ENCODE peak calls at places on chromosomes 16 and 17, in seven cellular contexts. X, Z, N, V, J, Q and D are unnamed samples.

GRCh38 chr17:19671433-19671832 is 22.9 kb downstream of the ALDH3A2 start:
- DNase-seq in X (no peak), Z (no peak), N (no peak), V (no peak), J (no peak), Q (no peak), D (peak; percentile 15)

GRCh38 chr17:55303701-55304145 is 39.0 kb downstream of the HLF start:
- DNase-seq in X (no peak), Z (no peak), N (no peak), V (no peak), J (no peak), Q (no peak), D (no peak)

GRCh38 chr16:76386784-76387183 is 109.6 kb downstream of the CNTNAP4 start:
- DNase-seq in X (no peak), Z (no peak), N (no peak), V (no peak), J (no peak), Q (no peak), D (no peak)

GRCh38 chr16:22673463-22673862 is 140.5 kb upstream of the HS3ST2 start:
- DNase-seq in X (no peak), Z (no peak), N (no peak), V (no peak), J (no peak), Q (no peak), D (peak; percentile 69)

GRCh38 chr16:72481419-72481818 is 309.5 kb upstream of the PMFBP1 start:
- DNase-seq in X (no peak), Z (no peak), N (no peak), V (no peak), J (no peak), Q (no peak), D (no peak)

GRCh38 chr17:62718420-62718819 is 89.7 kb downstream of the MARCHF10 start:
- DNase-seq in X (no peak), Z (no peak), N (no peak), V (no peak), J (no peak), Q (no peak), D (no peak)

GRCh38 chr17:81183316-81183715 is 17.3 kb upstream of the AATK start:
- DNase-seq in X (no peak), Z (no peak), N (no peak), V (no peak), J (no peak), Q (no peak), D (no peak)

GRCh38 chr16:4879049-4879448 is 31.8 kb downstream of the UBN1 start:
- DNase-seq in X (no peak), Z (peak; percentile 28), N (no peak), V (no peak), J (no peak), Q (no peak), D (no peak)

GRCh38 chr17:50114849-50115357 is 15.1 kb downstream of the SAMD14 start:
- DNase-seq in X (no peak), Z (no peak), N (no peak), V (no peak), J (peak; percentile 49), Q (no peak), D (no peak)

GRCh38 chr17:57773557-57773956 is 28.5 kb upstream of the CCDC182 start:
- DNase-seq in X (no peak), Z (no peak), N (no peak), V (no peak), J (no peak), Q (no peak), D (no peak)

GRCh38 chr17:41769346-41769862 is 17.1 kb downstream of the JUP start:
- DNase-seq in X (no peak), Z (no peak), N (no peak), V (no peak), J (no peak), Q (no peak), D (no peak)

GRCh38 chr16:12868169-12868568 is 33.2 kb upstream of the SHISA9 start:
- DNase-seq in X (no peak), Z (no peak), N (no peak), V (no peak), J (no peak), Q (no peak), D (no peak)

GRCh38 chr16:55039931-55040330 is 109.3 kb downstream of the IRX5 start:
- DNase-seq in X (no peak), Z (no peak), N (peak; percentile 31), V (no peak), J (no peak), Q (no peak), D (peak; percentile 60)

GRCh38 chr16:58329147-58329546 is 34.3 kb upstream of the PRSS54 start:
- DNase-seq in X (no peak), Z (peak; percentile 24), N (no peak), V (no peak), J (no peak), Q (no peak), D (no peak)

GRCh38 chr16:50841081-50841886 is 99.4 kb downstream of the CYLD start:
- DNase-seq in X (no peak), Z (no peak), N (no peak), V (no peak), J (no peak), Q (no peak), D (peak; percentile 80)

DNA sequence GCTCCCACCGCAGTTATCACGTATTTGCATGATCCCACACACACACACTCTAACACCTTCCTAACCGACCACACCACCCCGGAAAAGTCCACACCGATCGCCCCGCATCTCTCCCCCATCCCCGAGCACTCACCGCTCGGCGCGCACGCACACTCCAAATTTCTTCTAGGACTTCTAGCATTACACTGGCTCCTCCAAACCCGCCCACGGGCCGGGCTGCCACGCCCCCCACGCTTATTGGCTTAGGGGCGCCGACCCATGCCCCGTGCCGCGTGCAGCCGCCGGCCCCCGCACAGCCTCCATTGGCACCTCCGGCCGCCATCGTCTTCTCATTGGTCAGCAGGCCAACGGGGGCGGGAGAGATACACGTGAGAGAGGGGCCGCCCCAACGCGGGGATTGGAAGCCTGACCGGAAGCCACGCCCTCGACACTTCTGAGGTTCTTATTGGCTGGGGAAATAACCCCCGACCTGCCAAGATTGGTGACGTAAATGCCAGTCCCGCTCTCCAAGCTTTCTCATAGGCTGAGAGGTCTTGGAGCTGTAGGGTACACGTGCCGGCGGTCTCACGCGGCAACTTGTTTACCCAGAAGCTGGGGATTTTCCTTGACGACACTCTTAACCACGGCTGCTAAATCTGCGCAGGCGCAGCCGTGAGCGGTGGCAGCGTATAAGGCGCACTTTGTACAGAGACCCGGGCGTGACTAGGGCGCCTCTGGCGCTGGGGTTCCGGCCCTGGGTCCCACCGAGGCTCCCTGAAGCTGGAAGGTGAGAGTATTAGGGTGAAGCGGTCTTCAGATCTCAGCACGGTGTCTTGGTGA is 4.2 kb upstream of the PER1 start:
- DNase-seq in X (peak; percentile 99), Z (peak; percentile 100), N (peak; percentile 100), V (peak; percentile 100), J (peak; percentile 100), Q (peak; percentile 100), D (peak; percentile 100)
- TF ChIP-seq CTCF in X (no peak), Z (no peak), N (no peak), V (no peak), J (no peak), Q (no peak), D (peak; percentile 8)

DNA sequence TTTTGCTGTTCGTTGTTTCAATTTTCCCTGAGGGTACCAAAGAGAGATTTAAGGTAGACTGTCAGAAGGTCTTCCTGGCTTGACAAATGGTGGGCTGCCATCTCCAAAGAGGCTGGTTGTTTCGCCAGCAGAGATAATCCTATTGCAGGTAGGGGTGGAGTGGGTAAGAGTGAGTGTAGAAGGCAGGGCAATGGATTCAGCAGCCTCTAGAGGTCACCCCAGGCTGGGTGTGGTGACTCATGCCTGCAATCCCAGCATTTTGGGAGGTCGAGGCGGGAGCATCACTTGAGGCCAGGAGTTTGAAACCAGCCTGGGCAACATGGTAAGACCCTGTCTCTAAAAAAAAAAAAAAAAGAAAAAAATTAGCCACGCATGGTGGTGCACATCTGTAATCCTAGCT is 34.6 kb downstream of the DCAKD start:
- DNase-seq in X (no peak), Z (no peak), N (no peak), V (no peak), J (no peak), Q (no peak), D (no peak)
- TF ChIP-seq CTCF in X (no peak), Z (peak; percentile 15), N (no peak), V (no peak), J (no peak), Q (peak; percentile 52), D (peak; percentile 28)

GRCh38 chr16:89907055-89907814 is 11.4 kb upstream of the MC1R start:
- DNase-seq in X (no peak), Z (no peak), N (no peak), V (no peak), J (no peak), Q (no peak), D (no peak)

GRCh38 chr16:89909777-89910716 is 8.6 kb upstream of the MC1R start:
- DNase-seq in X (peak; percentile 41), Z (peak; percentile 60), N (peak; percentile 93), V (peak; percentile 84), J (peak; percentile 79), Q (no peak), D (peak; percentile 92)

GRCh38 chr16:89910717-89911354 is 7.8 kb upstream of the MC1R start:
- DNase-seq in X (no peak), Z (no peak), N (no peak), V (no peak), J (no peak), Q (no peak), D (no peak)

GRCh38 chr16:89906141-89907025 is 12.3 kb upstream of the MC1R start:
- DNase-seq in X (no peak), Z (no peak), N (no peak), V (no peak), J (no peak), Q (no peak), D (no peak)

GRCh38 chr16:89908236-89908635 is 10.4 kb upstream of the MC1R start:
- DNase-seq in X (no peak), Z (no peak), N (no peak), V (no peak), J (no peak), Q (no peak), D (no peak)
- TF ChIP-seq CTCF in X (no peak), Z (no peak), N (no peak), V (no peak), J (no peak), Q (no peak), D (no peak)

GRCh38 chr17:73561066-73561465 is 83.2 kb downstream of the SDK2 start:
- DNase-seq in X (no peak), Z (no peak), N (no peak), V (no peak), J (no peak), Q (no peak), D (no peak)

GRCh38 chr17:73562896-73563295 is 81.3 kb downstream of the SDK2 start:
- DNase-seq in X (no peak), Z (no peak), N (no peak), V (no peak), J (no peak), Q (no peak), D (no peak)

GRCh38 chr17:73564856-73565255 is 79.4 kb downstream of the SDK2 start:
- DNase-seq in X (no peak), Z (no peak), N (no peak), V (no peak), J (peak; percentile 17), Q (no peak), D (no peak)

GRCh38 chr17:73559532-73559931 is 84.7 kb downstream of the SDK2 start:
- DNase-seq in X (no peak), Z (no peak), N (no peak), V (no peak), J (no peak), Q (no peak), D (no peak)

DNA sequence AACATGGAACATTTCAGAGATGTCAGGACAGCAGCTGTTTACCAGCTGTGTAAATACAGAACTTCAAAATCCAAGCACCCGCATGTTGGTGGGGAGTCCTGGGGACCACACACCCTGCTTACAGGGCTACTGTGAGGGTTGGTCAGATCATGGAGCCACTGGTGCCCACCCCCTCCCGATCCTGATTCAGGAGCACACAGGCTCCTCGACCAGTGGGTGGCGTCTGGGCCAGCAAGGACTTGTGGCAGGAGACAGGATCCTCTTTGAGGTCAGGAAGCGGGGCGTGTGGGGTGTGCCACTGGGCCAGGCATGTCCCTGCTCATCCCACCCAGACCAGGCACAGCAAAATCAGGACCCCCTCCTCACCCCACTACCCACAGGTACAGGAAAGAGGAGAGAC is 83.6 kb downstream of the SDK2 start:
- DNase-seq in X (no peak), Z (no peak), N (no peak), V (no peak), J (no peak), Q (no peak), D (no peak)
- TF ChIP-seq CTCF in X (no peak), Z (no peak), N (no peak), V (no peak), J (no peak), Q (peak; percentile 51), D (no peak)